ENCODE peak calls at places on chromosomes 3 and 15, in eight cellular contexts. One of them, this sample, is unnamed.

GRCh38 chr3:185631508-185632206 is 45.6 kb downstream of the SENP2 start:
- DNase-seq in esophagus muscularis mucosa: no peak
- DNase-seq in BE2C: no peak
- DNase-seq in SJCRH30: no peak
- DNase-seq in MG63: no peak
- DNase-seq in heart right ventricle: no peak
- DNase-seq in small intestine: no peak
- DNase-seq in AG04450: no peak
- DNase-seq in this sample: peak; percentile 42

GRCh38 chr15:66482539-66482938 is 15.0 kb downstream of the SNAPC5 start:
- DNase-seq in small intestine: no peak
- DNase-seq in MG63: no peak
- DNase-seq in esophagus muscularis mucosa: no peak
- DNase-seq in BE2C: no peak
- DNase-seq in AG04450: no peak
- DNase-seq in heart right ventricle: no peak
- DNase-seq in SJCRH30: no peak
- DNase-seq in this sample: no peak

GRCh38 chr3:108311797-108312196 is 15.4 kb downstream of the HHLA2 start:
- DNase-seq in AG04450: no peak
- DNase-seq in SJCRH30: no peak
- DNase-seq in heart right ventricle: no peak
- DNase-seq in MG63: no peak
- DNase-seq in BE2C: no peak
- DNase-seq in small intestine: no peak
- DNase-seq in esophagus muscularis mucosa: no peak
- DNase-seq in this sample: no peak

GRCh38 chr15:62060116-62060895 is at the start of gene VPS13C:
- DNase-seq in AG04450: peak; percentile 84
- DNase-seq in SJCRH30: peak; percentile 95
- DNase-seq in MG63: peak; percentile 92
- DNase-seq in esophagus muscularis mucosa: peak; percentile 96
- DNase-seq in small intestine: peak; percentile 95
- DNase-seq in BE2C: peak; percentile 95
- DNase-seq in heart right ventricle: peak; percentile 93
- DNase-seq in this sample: peak; percentile 93

GRCh38 chr3:45816544-45816943 is 20.2 kb upstream of the SLC6A20 start:
- DNase-seq in esophagus muscularis mucosa: no peak
- DNase-seq in heart right ventricle: peak; percentile 52
- DNase-seq in small intestine: no peak
- DNase-seq in BE2C: no peak
- DNase-seq in MG63: no peak
- DNase-seq in AG04450: no peak
- DNase-seq in SJCRH30: peak; percentile 4
- DNase-seq in this sample: peak; percentile 37

GRCh38 chr3:62007036-62007435 is 366.3 kb downstream of the FEZF2 start:
- DNase-seq in small intestine: no peak
- DNase-seq in MG63: no peak
- DNase-seq in SJCRH30: no peak
- DNase-seq in BE2C: no peak
- DNase-seq in AG04450: no peak
- DNase-seq in esophagus muscularis mucosa: no peak
- DNase-seq in heart right ventricle: no peak
- DNase-seq in this sample: peak; percentile 68

GRCh38 chr3:27387625-27388024 is 18.4 kb upstream of the NEK10 start:
- DNase-seq in BE2C: no peak
- DNase-seq in AG04450: no peak
- DNase-seq in heart right ventricle: no peak
- DNase-seq in SJCRH30: no peak
- DNase-seq in esophagus muscularis mucosa: no peak
- DNase-seq in small intestine: no peak
- DNase-seq in MG63: no peak
- DNase-seq in this sample: no peak

GRCh38 chr3:54963621-54964020 is 35.8 kb upstream of the LRTM1 start:
- DNase-seq in MG63: no peak
- DNase-seq in AG04450: no peak
- DNase-seq in heart right ventricle: no peak
- DNase-seq in esophagus muscularis mucosa: no peak
- DNase-seq in small intestine: no peak
- DNase-seq in SJCRH30: no peak
- DNase-seq in BE2C: no peak
- DNase-seq in this sample: no peak

GRCh38 chr3:16828815-16829214 is 55.9 kb upstream of the PLCL2 start:
- DNase-seq in MG63: peak; percentile 55
- DNase-seq in AG04450: no peak
- DNase-seq in small intestine: peak; percentile 60
- DNase-seq in SJCRH30: peak; percentile 17
- DNase-seq in BE2C: peak; percentile 36
- DNase-seq in heart right ventricle: no peak
- DNase-seq in esophagus muscularis mucosa: peak; percentile 24
- DNase-seq in this sample: peak; percentile 17

GRCh38 chr3:148036331-148036881 is 627.2 kb downstream of the ZIC1 start:
- DNase-seq in MG63: peak; percentile 29
- DNase-seq in small intestine: no peak
- DNase-seq in BE2C: peak; percentile 73
- DNase-seq in AG04450: no peak
- DNase-seq in heart right ventricle: no peak
- DNase-seq in esophagus muscularis mucosa: no peak
- DNase-seq in SJCRH30: peak; percentile 64
- DNase-seq in this sample: peak; percentile 7

GRCh38 chr3:125398952-125399351 is 23.8 kb upstream of the ZNF148 start:
- DNase-seq in SJCRH30: no peak
- DNase-seq in small intestine: no peak
- DNase-seq in BE2C: no peak
- DNase-seq in heart right ventricle: no peak
- DNase-seq in AG04450: no peak
- DNase-seq in esophagus muscularis mucosa: no peak
- DNase-seq in MG63: no peak
- DNase-seq in this sample: no peak

GRCh38 chr3:65534825-65535224 is 503.9 kb downstream of the MAGI1 start:
- DNase-seq in AG04450: no peak
- DNase-seq in MG63: no peak
- DNase-seq in esophagus muscularis mucosa: no peak
- DNase-seq in small intestine: no peak
- DNase-seq in heart right ventricle: no peak
- DNase-seq in SJCRH30: no peak
- DNase-seq in BE2C: no peak
- DNase-seq in this sample: no peak

GRCh38 chr3:65537109-65537508 is 501.6 kb downstream of the MAGI1 start:
- DNase-seq in small intestine: no peak
- DNase-seq in MG63: no peak
- DNase-seq in heart right ventricle: no peak
- DNase-seq in SJCRH30: no peak
- DNase-seq in AG04450: no peak
- DNase-seq in BE2C: no peak
- DNase-seq in esophagus muscularis mucosa: no peak
- DNase-seq in this sample: no peak

GRCh38 chr3:65532164-65532563 is 506.6 kb downstream of the MAGI1 start:
- DNase-seq in AG04450: no peak
- DNase-seq in MG63: no peak
- DNase-seq in SJCRH30: no peak
- DNase-seq in BE2C: no peak
- DNase-seq in esophagus muscularis mucosa: no peak
- DNase-seq in small intestine: no peak
- DNase-seq in heart right ventricle: no peak
- DNase-seq in this sample: peak; percentile 24

GRCh38 chr3:65535260-65535659 is 503.5 kb downstream of the MAGI1 start:
- DNase-seq in small intestine: no peak
- DNase-seq in SJCRH30: no peak
- DNase-seq in AG04450: no peak
- DNase-seq in BE2C: no peak
- DNase-seq in heart right ventricle: no peak
- DNase-seq in esophagus muscularis mucosa: no peak
- DNase-seq in MG63: no peak
- DNase-seq in this sample: no peak

DNA sequence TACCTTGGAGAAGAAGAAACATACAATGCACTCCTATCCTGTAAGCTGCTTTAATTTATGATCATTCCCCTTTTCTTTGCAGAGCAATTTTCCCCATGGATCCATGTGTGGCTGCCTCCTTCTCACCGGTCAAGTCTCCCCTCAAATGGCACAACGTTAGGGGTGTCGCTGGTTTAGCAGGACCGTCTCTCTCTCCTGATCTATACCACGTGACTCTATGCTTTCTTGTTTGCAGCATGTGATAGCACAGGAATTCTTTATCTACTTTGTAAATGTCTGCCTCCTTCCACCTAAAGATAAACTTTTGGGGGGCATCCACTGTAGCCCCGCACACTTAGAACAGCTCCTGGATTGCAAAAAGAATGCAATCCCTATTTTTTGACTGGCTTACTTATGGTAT is 506.0 kb downstream of the MAGI1 start:
- DNase-seq in MG63: no peak
- DNase-seq in BE2C: no peak
- DNase-seq in esophagus muscularis mucosa: no peak
- DNase-seq in heart right ventricle: no peak
- DNase-seq in small intestine: no peak
- DNase-seq in AG04450: no peak
- DNase-seq in SJCRH30: no peak
- DNase-seq in this sample: no peak
- H3K4me3 ChIP-seq in MG63: no peak overlapping the region
- H3K4me3 ChIP-seq in BE2C: no peak overlapping the region
- H3K4me3 ChIP-seq in esophagus muscularis mucosa: no peak overlapping the region
- H3K4me3 ChIP-seq in heart right ventricle: no peak overlapping the region
- H3K4me3 ChIP-seq in small intestine: no peak overlapping the region
- H3K4me3 ChIP-seq in AG04450: no peak overlapping the region
- H3K4me3 ChIP-seq in SJCRH30: no peak overlapping the region
- H3K4me3 ChIP-seq in this sample: no peak overlapping the region

GRCh38 chr3:63910873-63911272 is 1.3 kb downstream of the SCAANT1 start:
- DNase-seq in SJCRH30: no peak
- DNase-seq in small intestine: peak; percentile 45
- DNase-seq in esophagus muscularis mucosa: no peak
- DNase-seq in BE2C: no peak
- DNase-seq in heart right ventricle: no peak
- DNase-seq in AG04450: no peak
- DNase-seq in MG63: no peak
- DNase-seq in this sample: no peak
- H3K4me3 ChIP-seq in SJCRH30: peak overlapping the region; percentile 78
- H3K4me3 ChIP-seq in small intestine: no peak overlapping the region
- H3K4me3 ChIP-seq in esophagus muscularis mucosa: peak overlapping the region; percentile 98
- H3K4me3 ChIP-seq in BE2C: peak overlapping the region; percentile 77
- H3K4me3 ChIP-seq in heart right ventricle: peak overlapping the region; percentile 94
- H3K4me3 ChIP-seq in AG04450: peak overlapping the region; percentile 58
- H3K4me3 ChIP-seq in MG63: peak overlapping the region; percentile 63
- H3K4me3 ChIP-seq in this sample: peak overlapping the region; percentile 70

GRCh38 chr3:56468184-56469106 is at the start of gene ERC2:
- DNase-seq in BE2C: peak; percentile 50
- DNase-seq in MG63: peak; percentile 63
- DNase-seq in heart right ventricle: peak; percentile 25
- DNase-seq in SJCRH30: peak; percentile 77
- DNase-seq in small intestine: no peak
- DNase-seq in esophagus muscularis mucosa: no peak
- DNase-seq in AG04450: no peak
- DNase-seq in this sample: peak; percentile 66

GRCh38 chr3:56467801-56468183 is 475 bp downstream of the ERC2 start:
- DNase-seq in heart right ventricle: no peak
- DNase-seq in SJCRH30: peak; percentile 45
- DNase-seq in BE2C: no peak
- DNase-seq in AG04450: no peak
- DNase-seq in esophagus muscularis mucosa: no peak
- DNase-seq in MG63: no peak
- DNase-seq in small intestine: no peak
- DNase-seq in this sample: peak; percentile 17

GRCh38 chr3:56471771-56472170 is 3.5 kb upstream of the ERC2 start:
- DNase-seq in AG04450: no peak
- DNase-seq in small intestine: no peak
- DNase-seq in heart right ventricle: no peak
- DNase-seq in SJCRH30: no peak
- DNase-seq in MG63: no peak
- DNase-seq in esophagus muscularis mucosa: no peak
- DNase-seq in BE2C: no peak
- DNase-seq in this sample: no peak

GRCh38 chr3:56469141-56469540 is 874 bp upstream of the ERC2 start:
- DNase-seq in SJCRH30: no peak
- DNase-seq in small intestine: no peak
- DNase-seq in esophagus muscularis mucosa: no peak
- DNase-seq in AG04450: no peak
- DNase-seq in heart right ventricle: no peak
- DNase-seq in BE2C: no peak
- DNase-seq in MG63: no peak
- DNase-seq in this sample: no peak

GRCh38 chr3:56467108-56467507 is 1.2 kb downstream of the ERC2 start:
- DNase-seq in esophagus muscularis mucosa: no peak
- DNase-seq in AG04450: no peak
- DNase-seq in SJCRH30: peak; percentile 95
- DNase-seq in BE2C: peak; percentile 62
- DNase-seq in small intestine: peak; percentile 51
- DNase-seq in MG63: peak; percentile 23
- DNase-seq in heart right ventricle: peak; percentile 76
- DNase-seq in this sample: peak; percentile 78
- H3K4me3 ChIP-seq in esophagus muscularis mucosa: peak overlapping the region; percentile 55
- H3K4me3 ChIP-seq in AG04450: no peak overlapping the region
- H3K4me3 ChIP-seq in SJCRH30: peak overlapping the region; percentile 98
- H3K4me3 ChIP-seq in BE2C: peak overlapping the region; percentile 49
- H3K4me3 ChIP-seq in small intestine: peak overlapping the region; percentile 13
- H3K4me3 ChIP-seq in MG63: no peak overlapping the region
- H3K4me3 ChIP-seq in heart right ventricle: peak overlapping the region; percentile 54
- H3K4me3 ChIP-seq in this sample: no peak overlapping the region

DNA sequence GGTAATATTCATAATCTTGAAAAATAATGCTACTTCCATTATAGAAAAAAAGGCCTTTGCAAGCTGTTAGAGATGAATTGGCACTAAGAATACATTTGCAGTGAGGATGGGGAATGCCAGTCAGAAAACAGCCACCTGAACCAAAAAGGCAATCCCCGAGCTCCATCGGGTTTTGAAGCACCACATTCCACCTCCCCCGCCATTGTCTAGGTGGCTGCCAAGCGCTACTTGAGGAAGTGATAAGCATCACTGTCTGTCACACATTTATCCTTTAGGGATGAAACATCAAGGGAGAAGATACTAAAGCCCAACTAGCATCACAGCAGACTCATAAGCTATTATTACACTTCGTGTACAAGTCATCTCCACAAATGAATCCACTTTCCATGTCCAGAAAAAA is 112.8 kb downstream of the OSBPL10 start:
- DNase-seq in MG63: no peak
- DNase-seq in BE2C: no peak
- DNase-seq in esophagus muscularis mucosa: no peak
- DNase-seq in small intestine: no peak
- DNase-seq in AG04450: no peak
- DNase-seq in SJCRH30: no peak
- DNase-seq in heart right ventricle: no peak
- DNase-seq in this sample: no peak
- H3K4me3 ChIP-seq in MG63: no peak overlapping the region
- H3K4me3 ChIP-seq in BE2C: no peak overlapping the region
- H3K4me3 ChIP-seq in esophagus muscularis mucosa: no peak overlapping the region
- H3K4me3 ChIP-seq in small intestine: no peak overlapping the region
- H3K4me3 ChIP-seq in AG04450: no peak overlapping the region
- H3K4me3 ChIP-seq in SJCRH30: no peak overlapping the region
- H3K4me3 ChIP-seq in heart right ventricle: no peak overlapping the region
- H3K4me3 ChIP-seq in this sample: no peak overlapping the region